ENCODE peak calls at places on chromosomes 11 and 22, in seven cellular contexts. Z is SK-N-SH, H is H1, A is HepG2, E is K562, D is GM12878, S is Panc1. T is an unnamed sample.

GRCh38 chr22:44357296-44357961 is 44.7 kb upstream of the SHISAL1 start:
- DNase-seq in S (no peak), D (no peak), H (no peak), E (no peak), A (no peak), Z (no peak), T (no peak)

GRCh38 chr22:20741634-20742581 is 32.0 kb upstream of the SERPIND1 start:
- DNase-seq in H (no peak), A (peak; percentile 44), Z (peak; percentile 66), S (no peak), D (no peak), E (peak; percentile 91), T (peak; percentile 18)

GRCh38 chr11:12064954-12065280 is 45.5 kb upstream of the MICAL2 start:
- DNase-seq in A (no peak), D (no peak), S (no peak), H (no peak), Z (no peak), E (no peak), T (no peak)

GRCh38 chr11:35017528-35018342 is 101.3 kb downstream of the PDHX start:
- DNase-seq in A (peak; percentile 20), D (no peak), E (no peak), Z (no peak), H (no peak), S (no peak), T (no peak)

GRCh38 chr11:64916040-64916847 is 765 bp downstream of the ATG2A start:
- DNase-seq in S (peak; percentile 51), D (no peak), E (peak; percentile 70), H (no peak), A (peak; percentile 55), Z (peak; percentile 70), T (no peak)

GRCh38 chr22:50481440-50482106 is at the start of gene ADM2:
- DNase-seq in D (no peak), H (no peak), S (no peak), Z (peak; percentile 91), A (peak; percentile 24), E (peak; percentile 77), T (no peak)

GRCh38 chr11:61695917-61696316 is 15.7 kb downstream of the DAGLA start:
- DNase-seq in E (peak; percentile 58), S (no peak), D (peak; percentile 27), A (no peak), Z (peak; percentile 56), H (no peak), T (no peak)

GRCh38 chr22:45553333-45554039 is 50.8 kb downstream of the FBLN1 start:
- DNase-seq in D (no peak), Z (peak; percentile 95), E (peak; percentile 68), H (peak; percentile 51), A (peak; percentile 73), S (peak; percentile 61), T (peak; percentile 63)

GRCh38 chr22:33919591-33920501 is at the start of gene LARGE1:
- DNase-seq in D (no peak), Z (peak; percentile 72), S (no peak), H (no peak), E (peak; percentile 14), A (peak; percentile 13), T (no peak)

GRCh38 chr11:75445315-75445953 is 12.4 kb upstream of the KLHL35 start:
- DNase-seq in E (peak; percentile 84), Z (peak; percentile 92), D (peak; percentile 19), A (peak; percentile 56), H (no peak), S (peak; percentile 64), T (peak; percentile 22)

GRCh38 chr11:102199673-102200072 is 89.4 kb downstream of the YAP1 start:
- DNase-seq in H (no peak), A (no peak), S (no peak), Z (no peak), E (no peak), D (no peak), T (no peak)
- TF ChIP-seq SIN3A in H (no peak), A (no peak), S (no peak), Z (no peak), E (no peak), D (no peak), T (no peak)

DNA sequence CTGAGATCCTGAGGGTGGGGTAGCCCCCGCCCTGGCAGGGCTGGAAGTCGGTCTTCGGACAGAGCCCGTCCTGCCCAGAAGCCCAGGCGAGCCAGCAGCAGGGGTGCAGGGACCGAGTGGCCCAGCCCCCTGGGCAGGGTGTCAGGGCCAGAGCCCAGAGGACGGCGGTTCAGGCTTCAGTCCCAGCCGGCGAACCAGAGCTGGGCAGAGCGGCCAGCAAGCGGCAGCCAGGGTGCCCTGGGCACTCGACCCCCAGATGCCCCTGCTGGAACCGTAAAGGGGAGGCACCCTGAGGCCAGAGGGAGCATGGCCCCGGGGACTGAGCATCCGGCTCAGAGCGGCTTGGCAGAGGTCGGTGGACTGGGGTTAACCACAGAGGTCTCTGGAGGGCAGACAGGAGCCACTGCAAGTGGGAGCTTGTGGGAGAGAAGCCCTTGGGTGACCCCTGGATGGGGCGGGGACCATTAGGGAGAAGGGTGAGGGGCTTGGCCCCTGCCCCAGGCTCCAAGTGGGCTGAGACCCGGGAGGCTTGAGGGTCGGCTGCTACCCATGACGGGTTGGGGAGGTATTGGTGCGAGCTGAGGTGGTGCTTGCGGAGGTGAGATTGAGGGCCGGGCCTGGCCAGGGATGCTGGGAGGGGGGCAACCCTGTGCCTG is 15.9 kb downstream of the LSP1 start:
- DNase-seq in E (no peak), S (no peak), D (no peak), H (no peak), Z (no peak), A (no peak), T (no peak)
- TF ChIP-seq SIN3A in E (no peak), S (no peak), D (no peak), H (no peak), Z (no peak), A (no peak), T (no peak)

DNA sequence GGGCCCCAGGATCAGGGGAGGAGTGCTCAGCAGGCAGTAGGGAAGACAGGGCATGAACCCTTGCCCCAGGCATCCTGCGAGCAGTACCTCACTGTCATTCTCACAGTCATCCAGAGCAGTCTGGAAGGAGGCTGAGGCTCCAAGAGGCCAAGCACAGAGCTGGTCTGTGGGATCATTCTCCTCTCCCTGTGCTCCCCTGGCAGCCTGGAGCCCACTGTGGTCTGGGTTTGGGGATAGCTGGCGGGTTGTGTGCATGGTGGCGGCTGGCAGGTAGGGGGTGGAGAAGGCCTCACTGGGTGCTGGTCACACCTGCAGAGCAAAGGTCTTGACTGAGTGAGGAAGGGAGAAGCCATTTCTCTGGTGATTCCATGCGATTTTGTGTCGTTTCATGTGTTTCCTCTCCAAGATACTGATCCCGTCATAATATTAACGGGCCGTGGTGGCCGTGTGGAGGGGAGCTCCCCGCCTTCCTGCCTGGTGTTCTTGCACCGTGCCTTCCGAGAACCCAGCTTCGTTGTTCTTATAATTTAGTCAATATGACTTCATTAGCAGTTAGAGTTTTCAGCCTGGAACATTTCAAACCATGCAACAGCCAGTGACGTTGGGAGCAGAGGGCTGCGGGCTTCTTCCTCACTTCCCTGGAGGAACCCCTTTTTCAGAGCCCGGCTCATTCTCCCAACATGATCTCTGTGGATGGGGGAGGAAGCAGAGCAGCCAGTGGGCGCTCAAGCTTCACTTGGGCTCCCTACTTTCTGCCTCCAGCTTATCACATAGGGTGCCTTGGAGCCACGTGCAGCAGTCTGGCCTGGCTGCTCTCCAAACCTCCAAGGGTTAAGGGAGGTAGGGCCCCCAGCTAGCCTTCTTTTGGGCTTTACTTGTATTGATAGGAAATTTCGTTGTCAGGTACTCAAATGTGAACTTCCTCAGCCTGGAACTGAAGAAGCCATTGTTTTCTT is 20.8 kb upstream of the ADORA2A start:
- DNase-seq in H (no peak), Z (peak; percentile 23), E (peak; percentile 21), D (no peak), A (no peak), S (no peak), T (no peak)
- TF ChIP-seq SIN3A in H (no peak), Z (no peak), E (no peak), D (no peak), A (no peak), S (no peak), T (no peak)

DNA sequence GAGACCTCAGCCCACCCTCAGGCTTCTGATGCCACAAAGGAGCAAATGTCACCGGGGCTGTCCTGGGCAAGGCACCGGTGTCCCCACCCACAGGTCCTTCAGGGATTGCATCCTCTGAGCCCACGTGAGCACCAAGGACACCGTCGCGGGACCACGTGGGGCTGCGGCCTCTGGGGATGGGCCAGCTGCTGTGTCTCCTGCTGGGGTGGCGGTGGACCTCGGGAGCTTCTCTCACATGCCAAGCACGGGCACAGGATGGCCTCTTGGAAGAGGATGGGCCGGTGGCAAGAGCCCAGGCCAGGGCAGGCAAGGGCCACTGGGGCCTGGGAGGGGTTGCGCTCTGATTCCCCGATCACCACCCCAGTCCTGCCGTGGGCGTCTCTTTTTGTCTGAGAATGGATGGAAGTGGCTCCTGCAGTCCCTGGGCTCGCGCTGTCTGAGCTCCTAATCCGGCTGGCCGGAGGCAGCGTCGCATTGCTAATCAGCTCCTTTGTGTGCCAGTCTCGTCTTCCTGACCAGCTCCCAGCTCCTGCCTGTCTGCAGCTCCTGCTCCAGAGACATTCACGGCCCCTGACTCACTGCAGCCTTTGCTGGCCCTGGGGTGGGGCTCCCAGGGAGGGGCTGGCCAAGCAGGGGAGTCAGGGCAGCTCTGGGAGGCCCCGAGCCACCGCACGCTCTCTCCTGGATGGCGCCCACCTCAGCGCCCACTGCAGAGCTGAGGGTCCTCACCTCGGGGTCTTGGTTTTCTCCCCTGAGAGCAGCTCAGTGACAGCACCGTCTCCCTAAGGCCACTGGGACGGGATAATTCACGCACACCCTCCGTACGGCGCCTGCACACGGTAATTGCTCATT is 146.7 kb downstream of the CTTN start:
- DNase-seq in A (no peak), S (no peak), E (no peak), Z (no peak), H (peak; percentile 57), D (no peak), T (no peak)
- TF ChIP-seq SIN3A in A (no peak), S (no peak), E (no peak), Z (no peak), H (no peak), D (no peak), T (no peak)

GRCh38 chr22:31289335-31289734 is 3.0 kb downstream of the PIK3IP1 start:
- DNase-seq in A (no peak), E (no peak), H (no peak), Z (no peak), D (no peak), S (no peak), T (no peak)
- TF ChIP-seq SIN3A in A (no peak), E (no peak), H (no peak), Z (no peak), D (no peak), S (no peak), T (no peak)

DNA sequence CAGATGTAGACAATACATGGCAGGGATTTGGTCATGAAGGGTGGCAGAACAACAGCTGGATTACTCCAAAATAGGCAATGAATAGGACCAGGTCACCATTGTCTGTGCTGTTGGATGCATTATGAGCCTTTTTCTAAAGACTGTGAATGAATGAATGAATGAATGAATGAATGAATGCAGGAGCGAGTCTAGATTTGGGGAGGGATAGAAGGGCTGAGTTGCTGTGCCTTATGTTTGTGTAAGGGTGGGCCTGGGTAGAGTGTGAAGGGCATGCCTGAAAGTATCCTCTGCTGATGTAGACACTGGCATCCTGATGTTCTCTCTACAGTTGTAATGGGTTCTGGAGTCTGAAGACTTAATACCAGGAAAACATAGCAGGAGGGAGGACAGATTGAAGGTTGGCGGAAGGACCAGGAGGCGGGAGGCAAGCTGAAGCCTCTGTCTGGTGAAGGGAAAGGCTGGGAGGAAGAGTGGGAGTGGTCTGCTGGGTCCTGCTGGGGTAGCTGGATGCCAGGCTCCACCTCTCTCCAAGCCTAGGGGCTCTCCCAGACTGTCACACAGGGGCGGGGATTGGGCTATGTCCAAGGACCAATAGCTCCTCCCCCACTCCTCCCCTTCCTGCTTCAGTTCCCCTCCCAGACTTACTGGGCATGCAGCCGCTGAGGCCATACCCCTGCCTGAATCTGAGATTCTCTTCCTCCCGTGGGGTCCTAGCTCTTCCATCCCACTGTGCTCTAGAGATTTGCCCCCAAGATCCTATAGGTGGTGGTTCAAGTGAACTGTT is 4.8 kb downstream of the TRIM3 start:
- DNase-seq in H (peak; percentile 88), A (peak; percentile 57), S (no peak), E (peak; percentile 90), D (peak; percentile 72), Z (peak; percentile 97), T (peak; percentile 60)
- TF ChIP-seq SIN3A in H (no peak), A (no peak), S (no peak), E (no peak), D (no peak), Z (no peak), T (no peak)